ENCODE peak calls at places on chromosomes 7 and 10, in seven cellular contexts. B is AG04449, T is AG09309, Q is GM06990, X is fibroblast of the aortic adventitia, K is astrocyte of the cerebellum, W is heart left ventricle. Y is an unnamed sample.

GRCh38 chr10:25082276-25083204 is 66.1 kb downstream of the THNSL1 start:
- DNase-seq in B (no peak), T (no peak), Q (no peak), X (no peak), K (no peak), W (no peak), Y (no peak)

GRCh38 chr10:69955211-69955805 is 97.3 kb upstream of the MACROH2A2 start:
- DNase-seq in B (no peak), T (no peak), Q (no peak), X (no peak), K (no peak), W (no peak), Y (no peak)

GRCh38 chr7:155207335-155208002 is 90.2 kb upstream of the INSIG1 start:
- DNase-seq in B (no peak), T (no peak), Q (no peak), X (no peak), K (no peak), W (no peak), Y (no peak)

GRCh38 chr7:135664046-135664589 is 1.8 kb downstream of the STMP1 start:
- DNase-seq in B (no peak), T (no peak), Q (no peak), X (peak), K (no peak), W (no peak), Y (no peak)

GRCh38 chr10:112653851-112654250 is 206.8 kb downstream of the VTI1A start:
- DNase-seq in B (no peak), T (no peak), Q (no peak), X (no peak), K (no peak), W (no peak), Y (no peak)

GRCh38 chr10:16967000-16967865 is 150.0 kb upstream of the RSU1 start:
- DNase-seq in B (no peak), T (peak), Q (no peak), X (peak), K (peak), W (no peak), Y (no peak)

GRCh38 chr7:77933394-77933793 is 134.8 kb downstream of the PHTF2 start:
- DNase-seq in B (no peak), T (peak), Q (no peak), X (peak), K (no peak), W (no peak), Y (no peak)

GRCh38 chr7:132270517-132270916 is 305.8 kb downstream of the PLXNA4 start:
- DNase-seq in B (no peak), T (no peak), Q (no peak), X (peak), K (no peak), W (no peak), Y (no peak)

GRCh38 chr7:109354000-109354399 is 784.3 kb downstream of the DNAJB9 start:
- DNase-seq in B (no peak), T (no peak), Q (no peak), X (no peak), K (no peak), W (no peak), Y (no peak)

GRCh38 chr10:25465582-25466372 is 291.0 kb downstream of the GPR158 start:
- DNase-seq in B (no peak), T (no peak), Q (no peak), X (no peak), K (no peak), W (no peak), Y (no peak)

GRCh38 chr10:108104697-108105096 is 940.2 kb upstream of the SORCS1 start:
- DNase-seq in B (no peak), T (no peak), Q (no peak), X (no peak), K (no peak), W (no peak), Y (peak)

GRCh38 chr7:11843113-11843765 is 11.2 kb upstream of the THSD7A start:
- DNase-seq in B (no peak), T (no peak), Q (no peak), X (no peak), K (no peak), W (no peak), Y (no peak)

GRCh38 chr10:31926765-31927596 is 1.6 kb downstream of the ARHGAP12 start:
- DNase-seq in B (no peak), T (no peak), Q (no peak), X (no peak), K (no peak), W (no peak), Y (no peak)

GRCh38 chr7:151409555-151410404 is at the start of gene WDR86:
- DNase-seq in B (no peak), T (no peak), Q (no peak), X (no peak), K (no peak), W (no peak), Y (no peak)

GRCh38 chr7:2824026-2824677 is 20.0 kb downstream of the GNA12 start:
- DNase-seq in B (no peak), T (no peak), Q (no peak), X (no peak), K (no peak), W (no peak), Y (no peak)

GRCh38 chr7:42790196-42790595 is 121.7 kb downstream of the C7orf25 start:
- DNase-seq in B (no peak), T (no peak), Q (no peak), X (peak), K (peak), W (no peak), Y (no peak)

GRCh38 chr7:13312327-13312726 is 624.9 kb downstream of the ARL4A start:
- DNase-seq in B (no peak), T (no peak), Q (no peak), X (no peak), K (no peak), W (no peak), Y (no peak)

GRCh38 chr7:220151-220841 is 27.9 kb downstream of the FAM20C start:
- DNase-seq in B (no peak), T (no peak), Q (no peak), X (no peak), K (no peak), W (no peak), Y (no peak)

GRCh38 chr10:29277296-29277695 is 11.6 kb upstream of the LYZL1 start:
- DNase-seq in B (no peak), T (no peak), Q (no peak), X (no peak), K (no peak), W (no peak), Y (no peak)

GRCh38 chr10:22606164-22606614 is 108.2 kb downstream of the PIP4K2A start:
- DNase-seq in B (no peak), T (no peak), Q (peak), X (no peak), K (no peak), W (no peak), Y (no peak)

GRCh38 chr7:43799605-43800004 is 41.1 kb downstream of the BLVRA start:
- DNase-seq in B (no peak), T (no peak), Q (no peak), X (no peak), K (no peak), W (no peak), Y (no peak)

GRCh38 chr10:121904888-121905287 is 22.9 kb downstream of the ATE1 start:
- DNase-seq in B (no peak), T (no peak), Q (no peak), X (no peak), K (no peak), W (no peak), Y (no peak)

GRCh38 chr10:129193148-129193547 is 273.9 kb upstream of the MGMT start:
- DNase-seq in B (no peak), T (no peak), Q (no peak), X (peak), K (no peak), W (no peak), Y (no peak)

GRCh38 chr7:10412426-10413019 is 561.1 kb upstream of the PHF14 start:
- DNase-seq in B (no peak), T (no peak), Q (no peak), X (peak), K (peak), W (no peak), Y (no peak)

GRCh38 chr10:36187382-36188042 is 545.4 kb upstream of the FZD8 start:
- DNase-seq in B (no peak), T (no peak), Q (no peak), X (peak), K (no peak), W (peak), Y (no peak)

GRCh38 chr7:110774066-110774465 is 316.9 kb upstream of the LRRN3 start:
- DNase-seq in B (no peak), T (no peak), Q (no peak), X (no peak), K (no peak), W (no peak), Y (no peak)

GRCh38 chr7:102310414-102310815 is 23.7 kb downstream of the SH2B2 start:
- DNase-seq in B (no peak), T (no peak), Q (no peak), X (no peak), K (no peak), W (no peak), Y (no peak)

GRCh38 chr10:60818134-60818770 is 40.0 kb downstream of the CDK1 start:
- DNase-seq in B (peak), T (peak), Q (no peak), X (peak), K (peak), W (no peak), Y (peak)

GRCh38 chr7:6237730-6238129 is 34.7 kb downstream of the CYTH3 start:
- DNase-seq in B (no peak), T (no peak), Q (no peak), X (no peak), K (no peak), W (no peak), Y (no peak)

GRCh38 chr7:137937202-137937560 is 64.7 kb downstream of the CREB3L2 start:
- DNase-seq in B (no peak), T (no peak), Q (no peak), X (peak), K (no peak), W (no peak), Y (no peak)

GRCh38 chr10:127012769-127013152 is 107.5 kb downstream of the DOCK1 start:
- DNase-seq in B (no peak), T (no peak), Q (no peak), X (no peak), K (no peak), W (peak), Y (no peak)

GRCh38 chr10:112429654-112430230 is 17.0 kb downstream of the ZDHHC6 start:
- DNase-seq in B (no peak), T (no peak), Q (no peak), X (no peak), K (no peak), W (no peak), Y (no peak)

GRCh38 chr10:118689070-118689858 is 65.5 kb downstream of the CACUL1 start:
- DNase-seq in B (no peak), T (no peak), Q (no peak), X (no peak), K (no peak), W (no peak), Y (no peak)

DNA sequence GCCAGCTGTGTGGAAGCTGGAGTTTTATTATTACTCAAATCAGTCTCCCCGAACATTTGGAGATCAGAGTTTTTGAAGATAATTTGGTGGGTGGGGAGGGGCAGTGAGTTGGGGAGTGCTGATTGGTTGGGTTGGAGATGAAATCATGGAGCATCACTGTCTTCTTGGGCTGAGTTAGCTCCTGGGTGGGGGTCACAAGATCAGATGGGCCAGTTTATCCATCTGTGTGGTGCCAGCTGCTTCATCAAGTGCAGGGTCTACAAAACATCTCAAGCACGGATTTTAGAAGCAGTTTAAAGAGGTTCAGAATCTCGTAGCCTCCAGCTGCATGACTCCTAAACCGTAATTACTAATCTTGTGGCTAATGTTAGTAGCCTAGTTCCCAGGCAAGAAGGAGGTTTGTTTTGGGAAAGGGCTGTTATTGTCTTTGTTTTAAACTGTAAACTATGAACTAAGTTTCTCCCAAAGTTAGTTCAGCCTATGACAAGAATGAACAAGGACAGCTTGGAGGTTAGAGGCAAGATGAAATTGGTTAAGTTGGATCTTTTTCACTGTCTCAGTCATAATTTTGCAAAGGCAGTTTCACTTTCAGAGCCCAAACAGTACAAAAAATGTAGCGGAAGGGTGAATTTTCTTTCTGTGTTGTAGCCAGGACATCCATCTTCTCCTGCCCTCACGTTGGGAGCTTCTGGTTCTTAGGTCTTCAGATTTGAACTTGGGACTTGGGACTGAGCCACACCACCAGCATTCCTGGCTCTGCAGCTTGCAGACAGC is 43.1 kb downstream of the KLF6 start:
- DNase-seq in B (no peak), T (no peak), Q (no peak), X (peak), K (no peak), W (no peak), Y (no peak)
- H3K4me3 ChIP-seq in B (no peak), T (no peak), Q (no peak), X (peak), K (no peak), W (peak), Y (no peak)

GRCh38 chr10:101237080-101237817 is 8.0 kb upstream of the LBX1 start:
- DNase-seq in B (no peak), T (no peak), Q (no peak), X (peak), K (no peak), W (no peak), Y (no peak)
- H3K4me3 ChIP-seq in B (no peak), T (no peak), Q (no peak), X (no peak), K (no peak), W (no peak), Y (no peak)

DNA sequence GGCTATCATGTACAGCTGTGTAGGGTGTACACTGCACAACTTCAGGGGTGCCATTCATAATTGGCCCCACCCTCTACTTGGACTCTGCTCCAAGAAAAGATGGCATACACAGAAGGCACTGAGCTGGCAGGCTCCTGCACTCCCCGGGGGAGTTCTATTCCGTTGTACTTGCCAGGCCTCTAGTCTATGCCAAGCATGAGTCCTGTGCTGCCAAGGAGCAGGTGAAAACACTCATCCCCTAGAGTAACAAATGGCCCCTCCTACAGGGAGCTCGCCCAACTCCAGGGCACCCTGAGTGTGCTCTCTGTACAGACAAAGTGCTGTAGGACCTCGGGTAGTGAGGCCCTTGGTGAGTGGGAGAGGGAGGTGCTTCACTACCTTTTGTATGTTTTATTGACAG is 127.2 kb downstream of the SLIT1 start:
- DNase-seq in B (no peak), T (no peak), Q (no peak), X (no peak), K (no peak), W (no peak), Y (no peak)
- H3K4me3 ChIP-seq in B (no peak), T (no peak), Q (no peak), X (no peak), K (no peak), W (no peak), Y (no peak)

DNA sequence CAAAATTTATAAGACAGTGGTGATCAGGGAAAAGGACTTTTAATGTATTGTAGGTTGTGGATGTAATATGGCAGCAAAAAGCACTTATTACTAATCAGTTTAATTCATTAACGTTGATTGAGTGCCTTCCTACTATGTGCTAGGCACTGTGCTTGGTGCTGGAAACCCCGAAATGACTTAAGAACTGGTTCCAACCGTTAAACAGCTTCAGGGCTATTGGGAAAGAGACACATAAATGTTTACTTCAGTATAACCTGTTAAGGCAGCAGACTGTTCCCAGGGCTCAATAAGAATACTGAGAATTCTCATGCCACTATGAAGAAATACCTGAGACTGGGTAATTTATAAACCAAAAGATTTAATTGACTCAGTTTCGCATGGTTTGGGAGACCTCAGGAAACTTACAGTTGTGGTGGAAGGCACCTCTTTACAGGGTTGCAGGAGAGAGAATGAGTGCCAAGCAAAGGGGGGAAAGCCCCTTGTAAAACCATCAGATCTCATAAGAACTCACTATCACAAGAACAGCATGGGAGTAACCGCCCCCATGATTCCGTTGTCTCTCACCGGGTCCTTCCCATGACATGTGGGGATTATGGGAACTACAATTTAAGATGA is 1.1 kb upstream of the SLC25A13 start:
- DNase-seq in B (no peak), T (no peak), Q (no peak), X (no peak), K (no peak), W (no peak), Y (no peak)
- H3K4me3 ChIP-seq in B (no peak), T (no peak), Q (no peak), X (no peak), K (no peak), W (no peak), Y (no peak)

DNA sequence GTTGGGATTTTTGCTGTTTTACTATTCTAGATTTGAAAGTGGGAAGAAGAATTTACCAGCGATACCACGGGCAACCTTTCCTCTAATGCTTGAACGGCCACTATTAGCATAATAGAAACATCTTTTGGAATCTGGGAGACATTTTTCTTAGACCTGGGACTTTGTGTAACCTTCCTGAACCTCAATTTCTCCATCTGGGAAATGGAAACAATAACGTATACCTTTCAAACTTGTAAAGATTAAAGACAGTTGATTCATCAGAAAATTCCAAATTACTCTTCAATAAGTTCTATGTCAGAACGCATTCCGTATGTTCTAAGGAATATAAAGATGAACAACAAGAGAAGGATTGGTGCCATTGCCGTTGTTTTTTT is 453 bp upstream of the RNLS start:
- DNase-seq in B (no peak), T (no peak), Q (no peak), X (no peak), K (no peak), W (no peak), Y (no peak)
- H3K4me3 ChIP-seq in B (peak), T (peak), Q (peak), X (peak), K (peak), W (peak), Y (peak)

GRCh38 chr7:33874943-33875342 is 30.4 kb upstream of the BMPER start:
- DNase-seq in B (peak), T (peak), Q (no peak), X (peak), K (peak), W (peak), Y (peak)
- H3K4me3 ChIP-seq in B (no peak), T (no peak), Q (no peak), X (no peak), K (no peak), W (peak), Y (no peak)

GRCh38 chr10:11894381-11895107 is 71.4 kb downstream of the PROSER2 start:
- DNase-seq in B (no peak), T (no peak), Q (no peak), X (no peak), K (no peak), W (no peak), Y (no peak)
- H3K4me3 ChIP-seq in B (no peak), T (no peak), Q (no peak), X (no peak), K (no peak), W (no peak), Y (no peak)

DNA sequence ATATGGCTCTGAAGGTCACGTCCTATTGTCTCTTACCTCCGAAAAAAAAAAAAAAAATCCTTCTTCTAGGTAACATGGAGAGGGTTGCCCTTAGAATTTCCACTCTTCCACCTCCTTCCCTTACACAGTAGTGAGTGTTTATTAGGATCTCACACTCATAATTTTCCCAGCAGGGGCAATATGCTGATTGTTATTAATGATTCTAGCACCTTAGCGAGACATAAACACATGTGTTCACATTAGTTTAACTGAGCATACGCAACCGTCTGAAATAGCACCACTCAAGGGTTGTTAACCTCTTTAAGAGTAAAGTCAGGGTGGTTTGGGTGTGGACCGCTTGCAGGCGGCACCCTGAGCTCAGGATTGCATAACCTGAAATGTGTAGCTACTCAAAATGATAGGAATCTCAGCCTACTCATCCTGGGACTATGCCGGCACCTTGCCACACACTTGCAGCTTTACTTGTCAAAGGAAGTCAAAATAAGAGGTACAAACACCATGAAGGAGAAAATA is 52.2 kb downstream of the CPEB3 start:
- DNase-seq in B (no peak), T (peak), Q (no peak), X (peak), K (no peak), W (no peak), Y (no peak)
- H3K4me3 ChIP-seq in B (peak), T (peak), Q (peak), X (peak), K (peak), W (peak), Y (no peak)

DNA sequence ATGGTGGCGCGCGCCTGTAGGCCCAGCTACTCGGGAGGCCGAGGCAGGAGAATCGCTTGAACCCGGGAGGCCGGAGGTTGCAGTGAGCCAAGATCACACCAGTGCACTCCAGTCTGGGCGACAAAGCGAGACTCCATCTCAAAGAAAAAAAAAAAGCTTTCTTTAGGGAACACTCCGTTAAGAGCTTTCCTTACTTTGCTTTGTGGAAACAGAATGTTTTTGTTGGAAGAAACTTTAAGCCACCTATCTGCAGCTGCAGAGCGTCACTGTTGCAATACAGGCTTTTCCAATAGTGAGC is 641 bp upstream of the TPK1 start:
- DNase-seq in B (no peak), T (no peak), Q (no peak), X (no peak), K (no peak), W (no peak), Y (no peak)
- H3K4me3 ChIP-seq in B (no peak), T (no peak), Q (no peak), X (no peak), K (no peak), W (peak), Y (peak)